ENCODE peak calls at places on chromosomes 6 and 20, in five cellular contexts. U is sigmoid colon, W is esophagus squamous epithelium, F is body of pancreas, J is H54. C is an unnamed sample.

GRCh38 chr6:131652472-131652871 is 15.4 kb downstream of the ENPP3 start:
- DNase-seq in U (no peak), W (no peak), F (no peak), J (no peak), C (no peak)

GRCh38 chr6:25427549-25427948 is 148.4 kb downstream of the CARMIL1 start:
- DNase-seq in U (no peak), W (no peak), F (no peak), J (no peak), C (no peak)

GRCh38 chr20:53865905-53866786 is 204.2 kb downstream of the BCAS1 start:
- DNase-seq in U (peak; percentile 68), W (no peak), F (peak; percentile 67), J (peak; percentile 18), C (no peak)

GRCh38 chr6:52352239-52353008 is 9.5 kb upstream of the PAQR8 start:
- DNase-seq in U (no peak), W (no peak), F (no peak), J (peak; percentile 81), C (no peak)

GRCh38 chr20:41466836-41467619 is 100.4 kb upstream of the EMILIN3 start:
- DNase-seq in U (no peak), W (no peak), F (no peak), J (no peak), C (no peak)

GRCh38 chr6:54217018-54217417 is 91.2 kb upstream of the TINAG start:
- DNase-seq in U (no peak), W (no peak), F (no peak), J (no peak), C (no peak)

GRCh38 chr6:20312581-20312980 is 89.1 kb upstream of the E2F3 start:
- DNase-seq in U (no peak), W (no peak), F (no peak), J (no peak), C (no peak)

GRCh38 chr6:16572943-16573342 is 188.3 kb downstream of the ATXN1 start:
- DNase-seq in U (no peak), W (no peak), F (no peak), J (no peak), C (no peak)

GRCh38 chr6:72653032-72653431 is 31.2 kb downstream of the KCNQ5 start:
- DNase-seq in U (no peak), W (no peak), F (no peak), J (no peak), C (no peak)

GRCh38 chr6:50889492-50889891 is 70.8 kb downstream of the TFAP2B start:
- DNase-seq in U (no peak), W (no peak), F (no peak), J (no peak), C (no peak)

GRCh38 chr6:2626381-2626780 is 124.3 kb downstream of the MYLK4 start:
- DNase-seq in U (no peak), W (no peak), F (no peak), J (no peak), C (no peak)

GRCh38 chr6:72464791-72465691 is 156.8 kb upstream of the KCNQ5 start:
- DNase-seq in U (no peak), W (no peak), F (peak; percentile 37), J (peak; percentile 35), C (no peak)

GRCh38 chr6:96604420-96604819 is 41.5 kb downstream of the FHL5 start:
- DNase-seq in U (no peak), W (no peak), F (no peak), J (no peak), C (no peak)

GRCh38 chr20:12318043-12318442 is 400.4 kb downstream of the BTBD3 start:
- DNase-seq in U (no peak), W (no peak), F (no peak), J (no peak), C (no peak)

GRCh38 chr6:48550607-48551006 is 439.6 kb upstream of the PTCHD4 start:
- DNase-seq in U (no peak), W (no peak), F (no peak), J (no peak), C (no peak)

GRCh38 chr6:128519931-128520435 is 416 bp downstream of the PTPRK start:
- DNase-seq in U (peak; percentile 78), W (no peak), F (peak; percentile 58), J (no peak), C (peak; percentile 15)

GRCh38 chr6:28213213-28213523 is 11.9 kb upstream of the ZSCAN9 start:
- DNase-seq in U (no peak), W (no peak), F (no peak), J (no peak), C (no peak)

GRCh38 chr6:28217890-28218289 is 7.2 kb upstream of the ZSCAN9 start:
- DNase-seq in U (no peak), W (no peak), F (no peak), J (no peak), C (no peak)

GRCh38 chr6:28215425-28215824 is 9.7 kb upstream of the ZSCAN9 start:
- DNase-seq in U (no peak), W (no peak), F (no peak), J (no peak), C (peak; percentile 74)

GRCh38 chr6:28220164-28221133 is 4.6 kb upstream of the ZSCAN9 start:
- DNase-seq in U (no peak), W (no peak), F (no peak), J (no peak), C (peak; percentile 26)

DNA sequence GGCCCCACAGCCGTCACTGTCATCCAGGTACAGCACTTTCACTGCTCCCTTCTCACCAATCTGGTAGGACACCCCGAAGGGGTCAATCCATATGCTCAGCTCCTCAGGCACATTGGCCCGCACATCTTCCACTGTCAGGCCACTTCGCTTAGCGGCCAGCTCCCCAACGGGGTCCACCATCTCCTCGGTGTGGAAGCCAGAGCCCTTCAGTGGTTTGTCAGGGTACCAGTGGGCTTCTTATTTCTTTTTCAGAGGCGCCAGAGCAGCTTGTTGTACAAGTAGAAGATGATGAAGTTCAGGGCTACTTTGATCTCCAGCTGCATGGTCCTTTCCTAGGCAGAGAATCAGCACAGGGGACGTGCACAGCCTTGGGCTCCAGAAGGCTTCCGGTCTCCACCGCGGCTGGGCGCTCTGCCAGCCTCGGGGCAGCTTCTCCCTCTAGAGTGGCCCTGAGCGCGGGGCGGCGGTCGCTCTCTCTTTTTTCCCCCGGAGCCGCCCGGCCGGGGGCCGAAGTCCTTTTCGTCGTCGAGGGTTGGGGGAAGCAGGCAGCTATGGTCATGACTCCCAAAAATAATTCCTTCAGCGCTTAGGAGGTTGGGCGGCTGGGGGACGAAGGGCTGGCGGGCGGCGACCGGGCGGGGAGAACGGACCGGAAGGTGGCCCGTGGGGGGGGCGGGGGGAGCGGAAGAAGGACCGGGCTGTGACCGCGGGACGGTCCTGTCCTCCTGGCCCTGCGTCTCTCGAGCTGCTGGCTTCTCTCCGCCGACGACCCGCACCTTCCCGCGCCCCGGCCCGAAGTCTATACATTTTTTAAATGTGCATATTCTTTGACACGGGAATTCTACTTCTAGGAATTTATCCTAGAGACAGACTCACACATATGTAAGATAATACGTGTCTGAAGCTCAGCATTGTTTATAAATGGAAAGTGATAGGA is 6.5 kb upstream of the ZSCAN9 start:
- DNase-seq in U (peak; percentile 87), W (no peak), F (peak; percentile 74), J (peak; percentile 60), C (peak; percentile 86)
- TF ChIP-seq POLR2A in U (no peak), W (no peak), F (peak; percentile 51), J (peak; percentile 65), C (peak; percentile 50)

GRCh38 chr20:6657111-6657510 is 110.4 kb upstream of the BMP2 start:
- DNase-seq in U (no peak), W (no peak), F (no peak), J (no peak), C (no peak)

GRCh38 chr20:6657904-6658303 is 109.6 kb upstream of the BMP2 start:
- DNase-seq in U (no peak), W (no peak), F (no peak), J (no peak), C (no peak)

GRCh38 chr20:6663104-6663503 is 104.4 kb upstream of the BMP2 start:
- DNase-seq in U (no peak), W (no peak), F (no peak), J (no peak), C (no peak)

GRCh38 chr20:6663751-6664388 is 103.6 kb upstream of the BMP2 start:
- DNase-seq in U (no peak), W (no peak), F (no peak), J (no peak), C (no peak)

GRCh38 chr20:6660441-6660840 is 107.0 kb upstream of the BMP2 start:
- DNase-seq in U (no peak), W (no peak), F (peak; percentile 13), J (no peak), C (no peak)
- TF ChIP-seq POLR2A in U (no peak), W (no peak), F (no peak), J (no peak), C (no peak)

GRCh38 chr6:43699564-43700186 is 12.1 kb upstream of the MRPS18A start:
- DNase-seq in U (no peak), W (no peak), F (no peak), J (peak; percentile 60), C (no peak)
- TF ChIP-seq POLR2A in U (no peak), W (no peak), F (no peak), J (no peak), C (no peak)

GRCh38 chr6:29977425-29977727 is 35.0 kb downstream of the HLA-A start:
- DNase-seq in U (no peak), W (no peak), F (no peak), J (no peak), C (no peak)

GRCh38 chr6:29975561-29975907 is 33.2 kb downstream of the HLA-A start:
- DNase-seq in U (no peak), W (no peak), F (no peak), J (no peak), C (no peak)

GRCh38 chr6:29976253-29976587 is 33.9 kb downstream of the HLA-A start:
- DNase-seq in U (no peak), W (no peak), F (no peak), J (no peak), C (no peak)

GRCh38 chr6:29974901-29975560 is 32.7 kb downstream of the HLA-A start:
- DNase-seq in U (no peak), W (no peak), F (no peak), J (no peak), C (no peak)

GRCh38 chr6:29976588-29977424 is 34.5 kb downstream of the HLA-A start:
- DNase-seq in U (peak; percentile 92), W (no peak), F (peak; percentile 85), J (peak; percentile 70), C (peak; percentile 76)
- TF ChIP-seq POLR2A in U (peak; percentile 59), W (peak; percentile 17), F (peak; percentile 89), J (peak; percentile 32), C (no peak)

GRCh38 chr20:44159125-44159524 is 27.9 kb downstream of the JPH2 start:
- DNase-seq in U (no peak), W (no peak), F (no peak), J (no peak), C (no peak)

GRCh38 chr20:44153636-44154043 is 33.3 kb downstream of the JPH2 start:
- DNase-seq in U (peak; percentile 50), W (no peak), F (no peak), J (no peak), C (no peak)

GRCh38 chr20:44157061-44157460 is 29.9 kb downstream of the JPH2 start:
- DNase-seq in U (peak; percentile 46), W (no peak), F (no peak), J (no peak), C (no peak)

GRCh38 chr20:44151621-44152416 is 35.2 kb downstream of the JPH2 start:
- DNase-seq in U (peak; percentile 59), W (no peak), F (no peak), J (no peak), C (no peak)

GRCh38 chr20:44154521-44155001 is 32.4 kb downstream of the JPH2 start:
- DNase-seq in U (peak; percentile 72), W (no peak), F (no peak), J (no peak), C (no peak)
- TF ChIP-seq POLR2A in U (no peak), W (no peak), F (no peak), J (no peak), C (no peak)

C was measured in erythroblast.